ENCODE peak calls at places on chromosomes 11 and 22, in eight cellular contexts. R, V, Q, G, N, S, H and U are unnamed samples.
A peak's percentile ranks its signal among the peaks of the same experiment; 100 is the strongest.

GRCh38 chr11:128492903-128493569 is 94.3 kb downstream of the ETS1 start:
- DNase-seq in Q (no peak), G (no peak), V (peak; percentile 48), H (no peak), R (no peak), N (no peak), S (no peak), U (no peak)

GRCh38 chr11:76810151-76810853 is 27.1 kb downstream of the TSKU start:
- DNase-seq in G (peak; percentile 47), R (peak; percentile 22), V (peak; percentile 29), S (peak; percentile 51), Q (peak; percentile 64), H (no peak), N (no peak), U (no peak)

GRCh38 chr11:93267383-93267782 is 63.2 kb upstream of the DEUP1 start:
- DNase-seq in V (no peak), G (no peak), R (no peak), Q (no peak), N (no peak), H (no peak), S (no peak), U (no peak)

GRCh38 chr11:6812391-6813005 is 13.0 kb upstream of the OR6A2 start:
- DNase-seq in S (peak; percentile 22), H (no peak), N (no peak), V (peak; percentile 38), G (peak; percentile 61), R (peak; percentile 15), Q (no peak), U (peak; percentile 65)

GRCh38 chr11:47305734-47306483 is 36.0 kb downstream of the MADD start:
- DNase-seq in N (no peak), H (peak; percentile 78), S (peak; percentile 5), R (no peak), V (peak; percentile 9), Q (peak; percentile 74), G (peak; percentile 22), U (no peak)

GRCh38 chr11:78359921-78360320 is 57.7 kb downstream of the GAB2 start:
- DNase-seq in Q (no peak), R (no peak), G (no peak), S (no peak), N (no peak), H (no peak), V (no peak), U (no peak)

GRCh38 chr22:36331306-36331911 is 56.4 kb downstream of the MYH9 start:
- DNase-seq in N (no peak), V (peak; percentile 90), G (peak; percentile 97), R (peak; percentile 81), H (peak; percentile 80), Q (peak; percentile 85), S (peak; percentile 92), U (peak; percentile 96)

GRCh38 chr22:20940178-20940790 is 23.1 kb downstream of the CRKL start:
- DNase-seq in R (no peak), S (no peak), Q (no peak), H (no peak), G (no peak), N (no peak), V (peak; percentile 88), U (peak; percentile 78)

GRCh38 chr11:78541537-78541936 is 33.1 kb downstream of the NARS2 start:
- DNase-seq in V (no peak), N (no peak), H (no peak), S (no peak), Q (no peak), R (no peak), G (no peak), U (no peak)

GRCh38 chr11:1877211-1878133 is 14.2 kb downstream of the PRR33 start:
- DNase-seq in V (no peak), G (peak; percentile 48), N (peak; percentile 19), Q (peak; percentile 67), S (peak; percentile 35), H (peak; percentile 74), R (no peak), U (peak; percentile 58)

GRCh38 chr11:64101461-64101860 is 64.5 kb downstream of the MACROD1 start:
- DNase-seq in V (peak; percentile 23), S (no peak), Q (no peak), N (no peak), G (no peak), H (no peak), R (no peak), U (no peak)

GRCh38 chr11:90294091-90294490 is 71.2 kb upstream of the CHORDC1 start:
- DNase-seq in N (no peak), S (no peak), V (no peak), R (no peak), Q (no peak), H (no peak), G (no peak), U (no peak)

GRCh38 chr11:131668867-131669780 is 298.7 kb downstream of the NTM start:
- DNase-seq in Q (no peak), G (peak; percentile 35), N (no peak), V (peak; percentile 31), S (peak; percentile 24), R (peak; percentile 32), H (no peak), U (no peak)

GRCh38 chr11:93652161-93652597 is 9.3 kb upstream of the CEP295 start:
- DNase-seq in R (peak; percentile 29), N (no peak), H (no peak), G (peak; percentile 39), V (peak; percentile 52), Q (peak; percentile 30), S (peak; percentile 50), U (peak; percentile 68)

GRCh38 chr22:25564979-25565677 is 653 bp downstream of the GRK3 start:
- DNase-seq in N (no peak), V (no peak), Q (no peak), H (peak; percentile 42), R (no peak), G (peak; percentile 28), S (no peak), U (no peak)

GRCh38 chr22:49917997-49918910 is at the start of the genes ALG12 and CRELD2:
- DNase-seq in R (peak; percentile 96), V (peak; percentile 96), N (peak; percentile 98), Q (peak; percentile 98), S (peak; percentile 96), H (peak; percentile 98), G (peak; percentile 98), U (peak; percentile 99)

DNA sequence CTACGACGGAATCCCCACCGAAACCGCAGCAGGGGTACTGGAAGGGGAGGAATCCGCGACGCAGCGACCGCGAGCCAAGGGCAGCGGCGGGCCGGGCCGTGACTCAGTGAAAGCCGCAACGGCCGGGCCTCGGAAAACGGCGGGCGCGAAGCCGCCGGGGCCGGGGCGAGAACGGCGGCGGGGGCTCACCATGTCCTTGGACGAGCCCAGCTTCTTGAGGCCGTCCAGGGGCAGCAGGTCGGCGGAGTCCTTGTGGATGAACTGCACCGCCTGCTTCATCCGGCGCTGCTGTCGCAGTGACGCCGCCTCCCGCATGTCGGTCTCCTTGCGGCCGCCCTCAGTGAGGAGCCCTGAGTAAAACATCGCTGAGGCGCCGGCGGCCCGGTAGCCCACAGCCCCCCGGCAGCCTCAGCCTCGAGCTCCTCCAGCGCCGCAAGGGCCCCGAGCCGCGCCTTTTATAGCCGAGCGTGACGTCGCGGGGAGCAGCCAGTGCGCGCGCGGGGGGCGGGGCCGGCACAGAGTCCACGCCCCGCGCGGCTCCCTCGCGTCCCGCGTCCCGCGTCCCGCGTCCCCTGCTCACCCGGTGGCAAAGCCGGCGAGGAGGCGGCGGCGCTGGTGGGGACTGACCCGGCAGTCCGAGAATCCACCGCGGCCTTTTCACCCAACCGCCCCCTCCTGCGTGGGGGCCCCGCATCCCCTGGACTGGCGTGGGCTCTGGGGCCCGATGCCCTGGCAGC is at the start of gene NRIP3:
- DNase-seq in G (peak; percentile 52), N (peak; percentile 41), S (peak; percentile 28), V (peak; percentile 58), R (peak; percentile 77), H (peak; percentile 69), Q (peak; percentile 59), U (peak; percentile 43)
- TF ChIP-seq CTCF in G (no peak), N (no peak), S (no peak), V (no peak), R (no peak), H (no peak), Q (no peak), U (no peak)

DNA sequence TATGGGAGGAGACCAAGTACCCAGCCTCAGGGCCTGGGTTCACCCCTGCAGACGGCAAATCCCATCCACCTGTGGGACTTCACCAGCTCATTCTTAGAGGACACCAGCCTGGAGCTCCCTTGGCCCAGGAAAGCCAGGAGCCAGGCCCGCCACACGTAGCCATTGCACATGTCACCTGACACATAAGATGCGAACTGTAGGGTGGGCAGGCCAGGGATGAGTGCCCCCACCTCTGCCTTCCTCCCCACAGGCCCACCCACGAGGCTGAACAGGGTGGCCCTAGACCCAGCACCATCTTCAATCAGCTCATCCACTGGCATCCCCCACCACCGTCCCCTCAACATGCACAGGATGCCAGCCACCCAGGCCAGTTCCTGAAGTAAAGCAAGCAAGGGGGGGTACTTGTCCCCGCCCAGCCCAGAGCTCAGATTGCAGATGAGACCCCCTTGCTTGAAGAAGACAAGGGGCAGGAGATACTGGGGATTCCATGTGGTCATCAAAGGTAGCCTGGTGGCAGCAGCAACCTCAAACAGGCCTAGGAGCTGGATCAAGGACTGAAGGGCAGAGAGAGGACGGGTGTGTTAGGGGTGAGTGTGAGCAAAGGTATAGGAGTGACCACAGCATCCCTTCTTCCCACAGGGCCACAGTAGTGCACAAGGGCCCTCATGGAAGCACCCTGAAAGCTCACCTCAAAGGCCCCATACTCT is 45.6 kb downstream of the IGLL5 start:
- DNase-seq in H (no peak), G (no peak), Q (no peak), S (no peak), R (no peak), V (no peak), N (no peak), U (no peak)
- H3K4me3 ChIP-seq in H (no peak overlapping the region), G (no peak overlapping the region), Q (no peak overlapping the region), S (no peak overlapping the region), R (no peak overlapping the region), V (no peak overlapping the region), N (no peak overlapping the region), U (no peak overlapping the region)

DNA sequence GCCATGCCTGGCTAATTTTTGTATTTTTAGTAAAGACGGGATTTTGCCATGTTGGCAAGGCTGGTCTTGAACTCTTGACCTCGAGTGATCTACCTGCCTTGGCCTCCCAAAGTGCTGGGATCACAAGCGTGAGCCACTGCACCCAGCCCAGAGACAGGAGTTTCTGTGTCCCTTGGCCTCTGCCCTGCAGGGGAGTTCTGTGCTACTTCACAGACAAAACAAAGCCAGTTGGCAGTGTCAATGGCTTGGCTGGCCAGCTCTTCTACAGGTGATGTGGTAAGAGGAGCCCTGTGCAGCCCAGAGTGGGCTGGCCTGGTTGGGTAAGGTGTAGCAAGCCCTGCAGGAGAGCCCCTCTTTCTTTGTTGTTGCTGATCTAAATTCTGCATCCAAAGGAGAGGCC is 60.5 kb upstream of the SHISAL1 start:
- DNase-seq in N (no peak), G (no peak), R (no peak), V (no peak), Q (no peak), H (no peak), S (no peak), U (no peak)
- TF ChIP-seq CTCF in N (no peak), G (no peak), R (no peak), V (no peak), Q (no peak), H (no peak), S (no peak), U (no peak)

DNA sequence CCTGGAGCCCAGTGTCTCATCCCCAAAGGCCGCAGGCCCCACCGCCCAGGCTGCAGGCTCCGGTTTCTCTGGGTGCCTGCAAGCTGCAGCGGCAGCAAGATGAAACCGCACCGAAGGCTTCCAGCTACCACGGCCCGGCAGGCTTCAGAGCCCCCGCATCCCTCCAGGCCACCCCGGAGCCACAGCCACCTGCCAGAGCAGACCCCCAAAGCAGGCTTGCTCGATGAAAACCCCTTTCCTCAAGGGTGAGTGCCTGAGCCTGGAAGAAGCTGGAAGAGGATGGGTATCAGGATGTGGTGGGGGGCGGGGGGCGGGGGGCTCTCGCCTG is 24.5 kb upstream of the GNB1L start:
- DNase-seq in V (no peak), H (peak; percentile 6), S (no peak), N (no peak), R (no peak), G (no peak), Q (no peak), U (no peak)
- H3K4me3 ChIP-seq in V (peak overlapping the region; percentile 35), H (no peak overlapping the region), S (no peak overlapping the region), N (peak overlapping the region; percentile 38), R (no peak overlapping the region), G (no peak overlapping the region), Q (no peak overlapping the region), U (peak overlapping the region; percentile 33)